ENCODE peak calls at places on chromosomes 11 and 22, in six cellular contexts. N, X, L, E, J and F are unnamed samples.

GRCh38 chr22:32123657-32124056 is 35.4 kb downstream of the C22orf42 start:
- DNase-seq in N (no peak), X (no peak), L (no peak), E (no peak), J (no peak), F (no peak)

GRCh38 chr11:45045692-45046471 is 95.2 kb upstream of the TP53I11 start:
- DNase-seq in N (peak), X (peak), L (no peak), E (no peak), J (peak), F (no peak)

GRCh38 chr11:46361283-46362145 is 14.3 kb downstream of the DGKZ start:
- DNase-seq in N (no peak), X (peak), L (no peak), E (no peak), J (peak), F (no peak)

GRCh38 chr11:62708423-62709261 is 1.2 kb downstream of the GNG3 start:
- DNase-seq in N (peak), X (no peak), L (peak), E (no peak), J (no peak), F (no peak)

GRCh38 chr11:40281055-40281580 is 1178.3 kb downstream of the LRRC4C start:
- DNase-seq in N (no peak), X (peak), L (no peak), E (no peak), J (no peak), F (no peak)

GRCh38 chr11:130070829-130071205 is 1.1 kb downstream of the APLP2 start:
- DNase-seq in N (no peak), X (peak), L (peak), E (no peak), J (peak), F (no peak)

GRCh38 chr22:48753381-48753730 is 1074.3 kb downstream of the BRD1 start:
- DNase-seq in N (peak), X (no peak), L (no peak), E (no peak), J (no peak), F (no peak)

GRCh38 chr11:6928916-6929315 is 2.7 kb downstream of the ZNF215 start:
- DNase-seq in N (no peak), X (no peak), L (no peak), E (no peak), J (no peak), F (no peak)

GRCh38 chr11:63745304-63746170 is 23.0 kb downstream of the ZFTA start:
- DNase-seq in N (no peak), X (peak), L (no peak), E (no peak), J (no peak), F (no peak)

GRCh38 chr11:69796063-69796462 is 20.9 kb upstream of the FGF4 start:
- DNase-seq in N (no peak), X (no peak), L (no peak), E (no peak), J (no peak), F (no peak)

GRCh38 chr11:61023086-61024035 is 51.9 kb downstream of the CD6 start:
- DNase-seq in N (peak), X (no peak), L (no peak), E (no peak), J (no peak), F (no peak)

GRCh38 chr22:45225732-45226560 is 14.7 kb downstream of the KIAA0930 start:
- DNase-seq in N (no peak), X (peak), L (no peak), E (no peak), J (peak), F (no peak)

GRCh38 chr11:111206472-111206871 is 39.1 kb upstream of the POU2AF2 start:
- DNase-seq in N (no peak), X (peak), L (no peak), E (peak), J (peak), F (peak)

GRCh38 chr11:30025396-30026139 is 8.7 kb upstream of the KCNA4 start:
- DNase-seq in N (no peak), X (no peak), L (no peak), E (no peak), J (no peak), F (no peak)
- H3K4me3 ChIP-seq in N (no peak), X (no peak), L (no peak), E (no peak), J (no peak), F (no peak)

DNA sequence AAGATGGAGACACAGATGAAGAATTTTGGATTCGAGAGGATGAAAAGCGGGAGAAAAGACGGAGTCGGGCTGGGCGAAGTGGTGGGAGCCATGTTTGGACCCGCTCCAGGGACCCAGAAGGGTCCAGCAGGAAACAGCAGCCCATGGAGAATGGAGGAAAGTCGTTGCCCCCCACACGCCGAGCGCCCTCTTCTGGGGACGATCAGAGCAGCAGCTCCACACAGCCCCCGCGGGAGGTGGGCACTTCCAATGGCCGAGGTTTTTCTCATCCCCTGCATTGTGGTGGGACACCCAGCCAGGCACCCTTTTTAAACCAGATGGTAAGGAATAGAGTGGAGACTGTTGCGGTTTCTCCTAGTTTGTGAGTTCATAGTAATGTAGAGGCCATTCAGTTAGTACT is 22.8 kb upstream of the SLC25A18 start:
- DNase-seq in N (no peak), X (no peak), L (no peak), E (no peak), J (no peak), F (no peak)
- TF ChIP-seq CTCF in N (no peak), X (no peak), L (no peak), E (no peak), J (no peak), F (no peak)

GRCh38 chr11:108224908-108225786 is 2.3 kb downstream of the ATM start:
- DNase-seq in N (no peak), X (no peak), L (no peak), E (no peak), J (no peak), F (no peak)
- H3K4me3 ChIP-seq in N (peak), X (peak), L (no peak), E (no peak), J (no peak), F (no peak)

DNA sequence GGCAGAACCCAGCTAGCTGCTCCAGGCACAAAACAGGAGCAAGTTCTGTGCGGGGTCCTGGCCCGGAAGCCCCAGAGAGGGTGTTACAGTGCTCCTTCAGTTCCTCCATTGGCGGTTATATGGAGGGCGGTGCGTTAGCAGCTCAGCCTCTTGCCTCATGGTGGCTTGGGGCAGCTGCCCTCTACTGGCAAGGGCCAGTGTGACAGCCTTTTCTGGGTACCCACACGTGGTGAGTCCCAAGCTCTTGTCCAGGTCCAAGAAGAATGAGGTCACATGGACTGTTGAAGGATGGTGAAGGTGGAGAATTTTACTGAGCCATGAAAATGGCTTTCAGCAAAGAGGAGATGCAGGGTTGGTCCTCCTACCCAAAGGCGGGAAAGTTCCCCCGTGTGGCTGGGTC is 100.5 kb downstream of the WT1 start:
- DNase-seq in N (no peak), X (no peak), L (no peak), E (no peak), J (no peak), F (no peak)
- TF ChIP-seq CTCF in N (no peak), X (peak), L (no peak), E (peak), J (peak), F (peak)